ENCODE peak calls at places on chromosomes 3 and 15, in five cellular contexts. S is brain pericyte; O is activated CD8-positive, alpha-beta T cell treated with anti-CD3 and anti-CD28 coated beads, Interleukin-2, amount 10 ng/mL, durations not matched to agents 7 days and 5 days; B is nephron progenitor cell; A is left lobe of liver. C is an unnamed sample.

GRCh38 chr3:157572559-157573270 is 69.5 kb upstream of the VEPH1 start:
- DNase-seq in S (no peak), B (peak), A (no peak), O (peak), C (no peak)

GRCh38 chr3:108489776-108490175 is 20.6 kb downstream of the MYH15 start:
- DNase-seq in O (peak), A (no peak), S (no peak), B (peak), C (no peak)

GRCh38 chr15:93035953-93036810 is 52.8 kb downstream of the RGMA start:
- DNase-seq in A (no peak), B (peak), O (peak), S (no peak), C (no peak)

GRCh38 chr15:85792872-85793621 is 1.7 kb downstream of the KLHL25 start:
- DNase-seq in S (no peak), B (no peak), O (no peak), A (no peak), C (no peak)

GRCh38 chr3:53082736-53083135 is 36.9 kb upstream of the SFMBT1 start:
- DNase-seq in B (no peak), O (no peak), A (no peak), S (no peak), C (no peak)

GRCh38 chr3:176141837-176142236 is 1055.4 kb downstream of the TBL1XR1 start:
- DNase-seq in B (no peak), A (no peak), O (no peak), S (no peak), C (no peak)

GRCh38 chr3:81339040-81339845 is 422.2 kb downstream of the GBE1 start:
- DNase-seq in S (no peak), O (no peak), A (no peak), B (no peak), C (no peak)

GRCh38 chr3:99651561-99651960 is 13.2 kb downstream of the COL8A1 start:
- DNase-seq in A (no peak), S (no peak), O (no peak), B (no peak), C (peak)

GRCh38 chr15:46815765-46816164 is 901.5 kb upstream of the SEMA6D start:
- DNase-seq in B (no peak), A (no peak), S (no peak), O (no peak), C (no peak)

GRCh38 chr3:126550488-126551051 is 8.2 kb downstream of the C3orf22 start:
- DNase-seq in O (no peak), S (no peak), B (no peak), A (peak), C (no peak)

GRCh38 chr3:128310286-128311058 is 156.2 kb downstream of the DNAJB8 start:
- DNase-seq in O (peak), B (no peak), S (no peak), A (no peak), C (no peak)

GRCh38 chr15:96849501-96849900 is 519.0 kb downstream of the NR2F2 start:
- DNase-seq in A (no peak), O (no peak), B (no peak), S (no peak), C (no peak)

GRCh38 chr3:141380279-141380678 is 12.0 kb downstream of the ZBTB38 start:
- DNase-seq in B (no peak), O (no peak), S (no peak), A (no peak), C (no peak)

GRCh38 chr15:36362508-36362907 is 216.9 kb upstream of the CDIN1 start:
- DNase-seq in O (no peak), S (no peak), B (no peak), A (no peak), C (no peak)

GRCh38 chr15:40769310-40770146 is at the start of gene C15orf62:
- DNase-seq in A (no peak), B (no peak), O (peak), S (no peak), C (no peak)

GRCh38 chr15:89982315-89983055 is 18.6 kb upstream of the ZNF710 start:
- DNase-seq in S (no peak), A (no peak), O (no peak), B (no peak), C (no peak)

GRCh38 chr3:44060164-44060563 is 181.5 kb upstream of the TOPAZ1 start:
- DNase-seq in A (no peak), B (no peak), S (no peak), O (no peak), C (no peak)

GRCh38 chr3:87207500-87207899 is 19.6 kb upstream of the CHMP2B start:
- DNase-seq in B (no peak), S (no peak), O (no peak), A (no peak), C (peak)

GRCh38 chr3:186544281-186544680 is at the start of gene CRYGS:
- DNase-seq in S (no peak), B (no peak), A (no peak), O (no peak), C (no peak)

GRCh38 chr3:182248349-182248880 is 536.7 kb downstream of the SOX2 start:
- DNase-seq in B (no peak), A (no peak), S (no peak), O (no peak), C (no peak)

GRCh38 chr3:115336836-115337235 is 189.7 kb upstream of the ZBTB20 start:
- DNase-seq in A (no peak), B (no peak), S (no peak), O (no peak), C (no peak)

GRCh38 chr3:46297658-46298423 is 55.6 kb downstream of the CCR3 start:
- DNase-seq in S (no peak), B (no peak), A (no peak), O (no peak), C (no peak)

GRCh38 chr15:99507732-99508571 is 57.8 kb upstream of the MEF2A start:
- DNase-seq in O (peak), S (peak), A (no peak), B (no peak), C (no peak)

GRCh38 chr3:99351097-99351496 is 287.3 kb upstream of the COL8A1 start:
- DNase-seq in S (no peak), O (no peak), B (no peak), A (no peak), C (no peak)

GRCh38 chr3:160464321-160464720 is 14.7 kb upstream of the TRIM59 start:
- DNase-seq in A (no peak), B (no peak), S (no peak), O (no peak), C (no peak)

GRCh38 chr15:80580107-80580506 is 115.0 kb upstream of the ABHD17C start:
- DNase-seq in S (peak), O (no peak), A (no peak), B (no peak), C (peak)

GRCh38 chr3:32440481-32441350 is 49.1 kb downstream of the CMTM7 start:
- DNase-seq in O (peak), S (no peak), A (peak), B (no peak), C (no peak)

GRCh38 chr3:165259518-165260193 is 63.5 kb upstream of the SLITRK3 start:
- DNase-seq in B (no peak), A (no peak), O (no peak), S (no peak), C (no peak)

GRCh38 chr15:47293763-47294162 is 423.5 kb upstream of the SEMA6D start:
- DNase-seq in B (no peak), S (peak), A (peak), O (no peak), C (peak)

GRCh38 chr15:75061272-75061671 is 37.9 kb downstream of the PPCDC start:
- DNase-seq in A (peak), O (peak), S (no peak), B (no peak), C (no peak)

GRCh38 chr3:44685128-44685800 is 27.2 kb upstream of the ZNF502 start:
- DNase-seq in A (peak), B (peak), O (peak), S (peak), C (peak)

GRCh38 chr3:8702560-8702959 is 31.0 kb upstream of the CAV3 start:
- DNase-seq in B (peak), S (no peak), O (no peak), A (no peak), C (no peak)

GRCh38 chr15:68691667-68692066 is 112.9 kb downstream of the CORO2B start:
- DNase-seq in B (no peak), O (no peak), S (no peak), A (no peak), C (no peak)

GRCh38 chr3:58562498-58562897 is 14.7 kb downstream of the FAM107A start:
- DNase-seq in S (no peak), O (no peak), A (peak), B (no peak), C (no peak)

GRCh38 chr3:58251653-58252052 is 14.1 kb downstream of the ABHD6 start:
- DNase-seq in O (no peak), S (no peak), A (no peak), B (no peak), C (no peak)

GRCh38 chr3:192928720-192929119 is 11.1 kb upstream of the MB21D2 start:
- DNase-seq in A (no peak), S (no peak), B (no peak), O (no peak), C (no peak)

GRCh38 chr3:149203758-149204157 is 17.9 kb downstream of the CP start:
- DNase-seq in B (no peak), O (no peak), S (no peak), A (no peak), C (no peak)

GRCh38 chr3:66659056-66659455 is 158.2 kb upstream of the LRIG1 start:
- DNase-seq in O (no peak), B (no peak), S (no peak), A (no peak), C (no peak)

C was measured in BJ.